ENCODE peak calls at places on chromosomes 12 and 14, in four cellular contexts. T, Y, I and R are unnamed samples.

GRCh38 chr14:101315802-101316296 is 245.4 kb upstream of the DIO3 start:
- DNase-seq in T (no peak), Y (no peak), I (peak; percentile 48), R (no peak)

GRCh38 chr14:105075364-105076295 is 10.4 kb upstream of the GPR132 start:
- DNase-seq in T (no peak), Y (no peak), I (no peak), R (no peak)

GRCh38 chr12:131441638-131442336 is 269.1 kb upstream of the SFSWAP start:
- DNase-seq in T (no peak), Y (no peak), I (no peak), R (no peak)

GRCh38 chr14:38233218-38233617 is 22.7 kb downstream of the CLEC14A start:
- DNase-seq in T (no peak), Y (no peak), I (no peak), R (no peak)

GRCh38 chr14:30223385-30223785 is 295.7 kb upstream of the PRKD1 start:
- DNase-seq in T (peak; percentile 97), Y (peak; percentile 44), I (peak; percentile 46), R (peak; percentile 58)

GRCh38 chr14:102183922-102184677 is 44.4 kb downstream of the WDR20 start:
- DNase-seq in T (no peak), Y (no peak), I (no peak), R (no peak)

GRCh38 chr14:52238682-52239081 is 28.8 kb upstream of the PTGDR start:
- DNase-seq in T (no peak), Y (no peak), I (no peak), R (no peak)

GRCh38 chr12:53618340-53618739 is 7.8 kb downstream of the ATF7 start:
- DNase-seq in T (no peak), Y (no peak), I (no peak), R (no peak)

GRCh38 chr14:68977741-68978549 is 1.2 kb downstream of the ACTN1 start:
- DNase-seq in T (peak; percentile 78), Y (peak; percentile 62), I (peak; percentile 78), R (no peak)

GRCh38 chr12:14207946-14208612 is 157.4 kb upstream of the ATF7IP start:
- DNase-seq in T (no peak), Y (no peak), I (no peak), R (no peak)
- H3K4me1 ChIP-seq in T (no peaks in the 10 kb centered on the region), Y (no peaks in the 10 kb centered on the region), I (no peaks in the 10 kb centered on the region), R (no peaks in the 10 kb centered on the region)

DNA sequence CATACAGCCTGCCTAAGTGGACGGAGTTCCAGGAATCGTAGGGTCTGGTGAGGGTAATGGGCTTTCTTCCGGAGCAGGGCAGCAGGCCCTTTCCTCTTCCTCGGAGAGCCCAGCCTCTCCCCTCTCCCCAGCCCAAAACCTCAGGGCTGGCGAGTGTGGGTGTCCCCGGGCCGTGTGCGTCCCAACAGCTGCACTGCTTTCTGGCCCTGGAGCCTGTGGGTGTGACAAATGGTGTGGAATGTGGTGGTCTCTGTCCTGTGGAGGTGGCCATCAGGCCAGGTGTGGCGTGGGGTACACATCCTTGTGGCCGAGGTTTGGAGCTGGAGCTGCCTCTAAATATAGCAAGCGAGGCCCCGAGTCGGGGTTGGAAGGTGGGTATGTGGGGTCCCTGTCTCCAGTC is 8.5 kb downstream of the ORAI1 start:
- DNase-seq in T (no peak), Y (no peak), I (no peak), R (no peak)
- H3K4me1 ChIP-seq in T (peaks cover 20% of the 10 kb centered on the region), Y (no peaks in the 10 kb centered on the region), I (peaks cover 12% of the 10 kb centered on the region), R (peaks cover 46% of the 10 kb centered on the region)

GRCh38 chr12:64103821-64104220 is 118.3 kb downstream of the KICS2 start:
- DNase-seq in T (no peak), Y (no peak), I (no peak), R (no peak)

GRCh38 chr12:64105026-64105425 is 117.1 kb downstream of the KICS2 start:
- DNase-seq in T (no peak), Y (no peak), I (no peak), R (no peak)

GRCh38 chr12:64104376-64104775 is 117.7 kb downstream of the KICS2 start:
- DNase-seq in T (no peak), Y (no peak), I (no peak), R (peak; percentile 57)

GRCh38 chr12:64099430-64099829 is 122.7 kb downstream of the KICS2 start:
- DNase-seq in T (peak; percentile 70), Y (no peak), I (peak; percentile 35), R (peak; percentile 41)

GRCh38 chr12:64102339-64102738 is 119.8 kb downstream of the KICS2 start:
- DNase-seq in T (no peak), Y (no peak), I (no peak), R (no peak)
- H3K4me1 ChIP-seq in T (no peaks in the 10 kb centered on the region), Y (no peaks in the 10 kb centered on the region), I (peaks cover 29% of the 10 kb centered on the region), R (peaks cover 16% of the 10 kb centered on the region)

GRCh38 chr12:175759-176158 is 38.2 kb downstream of the SLC6A12 start:
- DNase-seq in T (no peak), Y (no peak), I (no peak), R (no peak)

GRCh38 chr12:175250-175649 is 38.7 kb downstream of the SLC6A12 start:
- DNase-seq in T (no peak), Y (no peak), I (no peak), R (no peak)

GRCh38 chr12:177336-177979 is 36.5 kb downstream of the SLC6A12 start:
- DNase-seq in T (no peak), Y (no peak), I (no peak), R (no peak)

GRCh38 chr12:177980-178714 is 35.8 kb downstream of the SLC6A12 start:
- DNase-seq in T (no peak), Y (no peak), I (no peak), R (no peak)

GRCh38 chr12:176321-177181 is 37.4 kb downstream of the SLC6A12 start:
- DNase-seq in T (no peak), Y (no peak), I (peak; percentile 36), R (no peak)
- H3K4me1 ChIP-seq in T (no peaks in the 10 kb centered on the region), Y (peaks cover 14% of the 10 kb centered on the region), I (peaks cover 24% of the 10 kb centered on the region), R (peaks cover 34% of the 10 kb centered on the region)

GRCh38 chr12:109738209-109738608 is 24.6 kb downstream of the FAM222A start:
- DNase-seq in T (no peak), Y (no peak), I (no peak), R (no peak)

GRCh38 chr12:109738878-109739665 is 25.4 kb downstream of the FAM222A start:
- DNase-seq in T (no peak), Y (no peak), I (no peak), R (no peak)

GRCh38 chr12:109740694-109741245 is 27.1 kb downstream of the FAM222A start:
- DNase-seq in T (no peak), Y (no peak), I (no peak), R (no peak)

GRCh38 chr12:109741286-109741969 is 27.8 kb downstream of the FAM222A start:
- DNase-seq in T (no peak), Y (no peak), I (no peak), R (no peak)

GRCh38 chr12:109739747-109740693 is 26.4 kb downstream of the FAM222A start:
- DNase-seq in T (no peak), Y (no peak), I (no peak), R (no peak)
- H3K4me1 ChIP-seq in T (peaks cover 8% of the 10 kb centered on the region), Y (no peaks in the 10 kb centered on the region), I (peaks cover 8% of the 10 kb centered on the region), R (no peaks in the 10 kb centered on the region)